ENCODE peak calls at places on chromosome 15, in five cellular contexts. One of them, this sample, is unnamed. For H3K4me1, the result is how much of the 10 kb centered on the place peaks cover.

GRCh38 chr15:40593130-40593529 is 919 bp upstream of the KNL1 start:
- DNase-seq in lower lobe of right lung: no peak
- DNase-seq in aorta: no peak
- DNase-seq in heart left ventricle: no peak
- DNase-seq in stomach: no peak
- DNase-seq in this sample: no peak

GRCh38 chr15:79090487-79091203 is at the start of gene RASGRF1:
- DNase-seq in stomach: no peak
- DNase-seq in aorta: peak
- DNase-seq in heart left ventricle: no peak
- DNase-seq in lower lobe of right lung: no peak
- DNase-seq in this sample: no peak

GRCh38 chr15:39391230-39391629 is 189.6 kb upstream of the THBS1 start:
- DNase-seq in heart left ventricle: no peak
- DNase-seq in lower lobe of right lung: no peak
- DNase-seq in stomach: no peak
- DNase-seq in aorta: no peak
- DNase-seq in this sample: no peak

GRCh38 chr15:37793851-37794250 is 140.6 kb upstream of the TMCO5A start:
- DNase-seq in heart left ventricle: no peak
- DNase-seq in stomach: no peak
- DNase-seq in aorta: no peak
- DNase-seq in lower lobe of right lung: no peak
- DNase-seq in this sample: no peak

GRCh38 chr15:79904256-79904655 is 7.4 kb upstream of the MTHFS start:
- DNase-seq in stomach: no peak
- DNase-seq in lower lobe of right lung: no peak
- DNase-seq in aorta: no peak
- DNase-seq in heart left ventricle: no peak
- DNase-seq in this sample: no peak

GRCh38 chr15:76935620-76936019 is 4.1 kb downstream of the RCN2 start:
- DNase-seq in stomach: no peak
- DNase-seq in heart left ventricle: no peak
- DNase-seq in aorta: no peak
- DNase-seq in lower lobe of right lung: no peak
- DNase-seq in this sample: no peak

GRCh38 chr15:66923438-66923881 is 141.9 kb upstream of the SMAD3 start:
- DNase-seq in stomach: peak
- DNase-seq in heart left ventricle: no peak
- DNase-seq in aorta: no peak
- DNase-seq in lower lobe of right lung: no peak
- DNase-seq in this sample: no peak

GRCh38 chr15:67136802-67137201 is 71.4 kb downstream of the SMAD3 start:
- DNase-seq in aorta: no peak
- DNase-seq in heart left ventricle: no peak
- DNase-seq in stomach: no peak
- DNase-seq in lower lobe of right lung: no peak
- DNase-seq in this sample: no peak

GRCh38 chr15:23642413-23643044 is 5.1 kb downstream of the MAGEL2 start:
- DNase-seq in lower lobe of right lung: peak
- DNase-seq in stomach: peak
- DNase-seq in heart left ventricle: no peak
- DNase-seq in aorta: no peak
- DNase-seq in this sample: peak

GRCh38 chr15:50235794-50236193 is 29.7 kb downstream of the HDC start:
- DNase-seq in aorta: no peak
- DNase-seq in heart left ventricle: no peak
- DNase-seq in stomach: no peak
- DNase-seq in lower lobe of right lung: no peak
- DNase-seq in this sample: no peak

GRCh38 chr15:94026458-94026967 is 204.8 kb upstream of the MCTP2 start:
- DNase-seq in aorta: no peak
- DNase-seq in stomach: no peak
- DNase-seq in lower lobe of right lung: no peak
- DNase-seq in heart left ventricle: no peak
- DNase-seq in this sample: no peak

GRCh38 chr15:90845201-90845949 is 23.0 kb upstream of the FURIN start:
- DNase-seq in heart left ventricle: no peak
- DNase-seq in lower lobe of right lung: no peak
- DNase-seq in aorta: no peak
- DNase-seq in stomach: no peak
- DNase-seq in this sample: no peak

GRCh38 chr15:40398413-40398873 is 7.2 kb upstream of the IVD start:
- DNase-seq in heart left ventricle: no peak
- DNase-seq in stomach: no peak
- DNase-seq in lower lobe of right lung: peak
- DNase-seq in aorta: no peak
- DNase-seq in this sample: no peak

GRCh38 chr15:71013446-71013845 is 101.8 kb upstream of the THSD4 start:
- DNase-seq in stomach: no peak
- DNase-seq in aorta: no peak
- DNase-seq in lower lobe of right lung: no peak
- DNase-seq in heart left ventricle: no peak
- DNase-seq in this sample: no peak

GRCh38 chr15:58228708-58229107 is 90.5 kb downstream of the AQP9 start:
- DNase-seq in stomach: no peak
- DNase-seq in aorta: no peak
- DNase-seq in lower lobe of right lung: no peak
- DNase-seq in heart left ventricle: no peak
- DNase-seq in this sample: no peak

GRCh38 chr15:49843725-49844124 is 222.9 kb downstream of the DTWD1 start:
- DNase-seq in heart left ventricle: no peak
- DNase-seq in stomach: no peak
- DNase-seq in lower lobe of right lung: no peak
- DNase-seq in aorta: no peak
- DNase-seq in this sample: no peak

GRCh38 chr15:66906660-66907059 is 158.7 kb upstream of the SMAD3 start:
- DNase-seq in aorta: no peak
- DNase-seq in lower lobe of right lung: no peak
- DNase-seq in stomach: no peak
- DNase-seq in heart left ventricle: no peak
- DNase-seq in this sample: no peak

GRCh38 chr15:58987501-58988010 is at the start of gene RNF111:
- DNase-seq in stomach: peak
- DNase-seq in lower lobe of right lung: peak
- DNase-seq in heart left ventricle: peak
- DNase-seq in aorta: peak
- DNase-seq in this sample: peak

GRCh38 chr15:99580061-99580460 is 14.3 kb downstream of the MEF2A start:
- DNase-seq in lower lobe of right lung: no peak
- DNase-seq in stomach: no peak
- DNase-seq in aorta: no peak
- DNase-seq in heart left ventricle: no peak
- DNase-seq in this sample: no peak

GRCh38 chr15:28931828-28932227 is 46.1 kb downstream of the APBA2 start:
- DNase-seq in lower lobe of right lung: no peak
- DNase-seq in stomach: no peak
- DNase-seq in aorta: peak
- DNase-seq in heart left ventricle: no peak
- DNase-seq in this sample: no peak

GRCh38 chr15:40932146-40932545 is 3.0 kb downstream of the DLL4 start:
- DNase-seq in aorta: no peak
- DNase-seq in lower lobe of right lung: no peak
- DNase-seq in stomach: no peak
- DNase-seq in heart left ventricle: no peak
- DNase-seq in this sample: peak

GRCh38 chr15:65971741-65971995 is 102.4 kb downstream of the RAB11A start:
- DNase-seq in heart left ventricle: no peak
- DNase-seq in stomach: no peak
- DNase-seq in lower lobe of right lung: no peak
- DNase-seq in aorta: no peak
- DNase-seq in this sample: no peak

GRCh38 chr15:33442449-33442848 is 131.7 kb downstream of the RYR3 start:
- DNase-seq in heart left ventricle: no peak
- DNase-seq in lower lobe of right lung: no peak
- DNase-seq in aorta: no peak
- DNase-seq in stomach: no peak
- DNase-seq in this sample: no peak

GRCh38 chr15:101732772-101733171 is 8.5 kb upstream of the TARS3 start:
- DNase-seq in stomach: no peak
- DNase-seq in lower lobe of right lung: no peak
- DNase-seq in aorta: no peak
- DNase-seq in heart left ventricle: no peak
- DNase-seq in this sample: no peak

GRCh38 chr15:37107754-37108724 is 7.7 kb upstream of the MEIS2 start:
- DNase-seq in aorta: no peak
- DNase-seq in heart left ventricle: no peak
- DNase-seq in lower lobe of right lung: no peak
- DNase-seq in stomach: no peak
- DNase-seq in this sample: no peak

GRCh38 chr15:40108061-40108854 is 421 bp downstream of the BMF start:
- DNase-seq in stomach: peak
- DNase-seq in heart left ventricle: peak
- DNase-seq in lower lobe of right lung: peak
- DNase-seq in aorta: peak
- DNase-seq in this sample: peak

GRCh38 chr15:64151727-64152506 is at the start of gene SNX22:
- DNase-seq in heart left ventricle: no peak
- DNase-seq in aorta: no peak
- DNase-seq in stomach: peak
- DNase-seq in lower lobe of right lung: peak
- DNase-seq in this sample: peak

GRCh38 chr15:68425428-68426060 is 6.4 kb downstream of the ITGA11 start:
- DNase-seq in lower lobe of right lung: no peak
- DNase-seq in aorta: no peak
- DNase-seq in heart left ventricle: no peak
- DNase-seq in stomach: no peak
- DNase-seq in this sample: no peak

GRCh38 chr15:42826251-42826890 is 89.4 kb upstream of the CDAN1 start:
- DNase-seq in aorta: no peak
- DNase-seq in heart left ventricle: no peak
- DNase-seq in stomach: no peak
- DNase-seq in lower lobe of right lung: no peak
- DNase-seq in this sample: no peak

GRCh38 chr15:94042163-94042954 is 189.0 kb upstream of the MCTP2 start:
- DNase-seq in aorta: no peak
- DNase-seq in stomach: no peak
- DNase-seq in heart left ventricle: no peak
- DNase-seq in lower lobe of right lung: no peak
- DNase-seq in this sample: no peak

GRCh38 chr15:99485992-99486370 is 79.8 kb upstream of the MEF2A start:
- DNase-seq in stomach: no peak
- DNase-seq in lower lobe of right lung: no peak
- DNase-seq in aorta: no peak
- DNase-seq in heart left ventricle: no peak
- DNase-seq in this sample: no peak

DNA sequence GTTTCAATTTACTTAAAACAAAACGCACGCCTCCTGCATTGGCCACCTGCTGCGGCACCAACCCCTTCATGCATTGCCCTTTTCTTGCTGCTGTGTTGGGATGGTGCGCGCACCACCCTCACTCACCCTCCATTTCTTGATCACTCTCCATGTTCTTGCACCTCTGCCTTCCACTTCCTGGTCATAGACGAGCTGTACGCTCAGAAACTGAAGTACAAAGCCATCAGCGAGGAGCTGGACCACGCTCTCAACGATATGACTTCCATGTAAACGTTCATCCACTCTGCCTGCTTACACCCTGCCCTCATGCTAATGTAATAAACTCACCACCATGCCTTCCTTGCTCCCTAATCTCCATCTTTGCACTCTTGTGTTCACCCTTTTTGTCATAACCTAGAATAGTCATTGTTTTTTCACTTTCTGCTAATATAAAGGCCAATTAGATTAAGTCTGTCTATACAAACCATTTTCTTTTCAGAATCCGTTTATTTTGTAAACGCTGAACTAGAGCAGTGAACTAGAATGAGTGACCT is 21.4 kb downstream of the TPM1 start:
- DNase-seq in lower lobe of right lung: no peak
- DNase-seq in stomach: no peak
- DNase-seq in heart left ventricle: no peak
- DNase-seq in aorta: no peak
- DNase-seq in this sample: no peak
- H3K4me3 ChIP-seq in lower lobe of right lung: no peak
- H3K4me3 ChIP-seq in stomach: no peak
- H3K4me3 ChIP-seq in heart left ventricle: no peak
- H3K4me3 ChIP-seq in aorta: no peak
- H3K4me3 ChIP-seq in this sample: no peak

GRCh38 chr15:25850154-25851111 is 12.7 kb downstream of the ATP10A start:
- DNase-seq in stomach: peak
- DNase-seq in lower lobe of right lung: peak
- DNase-seq in aorta: peak
- DNase-seq in heart left ventricle: peak
- DNase-seq in this sample: peak
- H3K4me1 ChIP-seq in stomach: under half
- H3K4me1 ChIP-seq in lower lobe of right lung: under half
- H3K4me1 ChIP-seq in aorta: under half
- H3K4me1 ChIP-seq in heart left ventricle: under half
- H3K4me1 ChIP-seq in this sample: under half

DNA sequence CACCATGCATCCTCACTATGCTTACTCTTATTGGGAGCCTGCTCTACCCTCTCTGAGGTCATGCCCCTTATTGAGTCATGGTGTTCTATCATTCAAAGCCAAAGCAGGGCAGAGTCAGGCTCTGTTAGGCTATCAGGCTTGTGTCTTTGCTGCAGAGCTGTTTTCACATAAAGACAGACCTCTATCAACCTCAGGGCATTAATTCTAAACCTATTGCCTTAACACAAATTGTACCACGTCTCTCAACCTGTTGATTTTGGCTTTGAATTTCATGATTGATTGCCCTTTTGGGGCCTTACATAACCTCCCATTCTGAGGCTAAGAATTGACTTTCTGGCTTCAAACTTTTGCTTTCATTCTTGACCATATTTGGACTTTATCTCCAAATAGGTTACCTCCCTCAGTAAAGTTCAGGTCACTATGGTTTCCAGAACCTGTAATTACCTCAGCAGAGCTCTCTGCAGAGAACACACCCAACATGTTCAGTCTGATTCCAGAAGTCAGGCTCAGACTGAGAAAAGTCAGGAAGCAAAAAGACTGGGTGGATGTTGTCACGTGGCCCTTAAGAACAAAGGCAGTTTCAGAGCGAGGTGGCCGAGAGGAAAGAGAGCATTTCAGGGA is 221.4 kb upstream of the NANOGP8 start:
- DNase-seq in aorta: no peak
- DNase-seq in heart left ventricle: no peak
- DNase-seq in stomach: no peak
- DNase-seq in lower lobe of right lung: no peak
- DNase-seq in this sample: no peak
- H3K4me3 ChIP-seq in aorta: no peak
- H3K4me3 ChIP-seq in heart left ventricle: no peak
- H3K4me3 ChIP-seq in stomach: no peak
- H3K4me3 ChIP-seq in lower lobe of right lung: no peak
- H3K4me3 ChIP-seq in this sample: no peak

GRCh38 chr15:74415966-74416916 is 17.5 kb downstream of the SEMA7A start:
- DNase-seq in heart left ventricle: no peak
- DNase-seq in aorta: no peak
- DNase-seq in lower lobe of right lung: no peak
- DNase-seq in stomach: no peak
- DNase-seq in this sample: no peak

GRCh38 chr15:74419432-74419831 is 14.3 kb downstream of the SEMA7A start:
- DNase-seq in lower lobe of right lung: no peak
- DNase-seq in heart left ventricle: no peak
- DNase-seq in stomach: no peak
- DNase-seq in aorta: no peak
- DNase-seq in this sample: no peak

GRCh38 chr15:74417230-74417629 is 16.5 kb downstream of the SEMA7A start:
- DNase-seq in stomach: no peak
- DNase-seq in aorta: no peak
- DNase-seq in heart left ventricle: no peak
- DNase-seq in lower lobe of right lung: no peak
- DNase-seq in this sample: no peak

GRCh38 chr15:74418575-74419338 is 15.0 kb downstream of the SEMA7A start:
- DNase-seq in heart left ventricle: no peak
- DNase-seq in aorta: no peak
- DNase-seq in lower lobe of right lung: no peak
- DNase-seq in stomach: no peak
- DNase-seq in this sample: no peak

GRCh38 chr15:74417670-74418069 is 16.1 kb downstream of the SEMA7A start:
- DNase-seq in heart left ventricle: no peak
- DNase-seq in lower lobe of right lung: no peak
- DNase-seq in aorta: no peak
- DNase-seq in stomach: no peak
- DNase-seq in this sample: no peak
- H3K4me1 ChIP-seq in heart left ventricle: under half
- H3K4me1 ChIP-seq in lower lobe of right lung: under half
- H3K4me1 ChIP-seq in aorta: under half
- H3K4me1 ChIP-seq in stomach: under half
- H3K4me1 ChIP-seq in this sample: under half